ENCODE peak calls at places on chromosomes 3 and 15, in five cellular contexts. One of them, this sample, is unnamed.

GRCh38 chr3:162538906-162539305 is 1042.3 kb downstream of the OTOL1 start:
- DNase-seq in renal cortical epithelial cell: no peak
- DNase-seq in fibroblast of pulmonary artery: no peak
- DNase-seq in CD8-positive, alpha-beta T cell: no peak
- DNase-seq in Peyer's patch: no peak
- DNase-seq in this sample: no peak

GRCh38 chr3:114487502-114487901 is 193.7 kb downstream of the TIGIT start:
- DNase-seq in renal cortical epithelial cell: no peak
- DNase-seq in fibroblast of pulmonary artery: no peak
- DNase-seq in CD8-positive, alpha-beta T cell: no peak
- DNase-seq in Peyer's patch: no peak
- DNase-seq in this sample: no peak

GRCh38 chr3:16793321-16793720 is 91.4 kb upstream of the PLCL2 start:
- DNase-seq in renal cortical epithelial cell: no peak
- DNase-seq in fibroblast of pulmonary artery: no peak
- DNase-seq in CD8-positive, alpha-beta T cell: no peak
- DNase-seq in Peyer's patch: no peak
- DNase-seq in this sample: no peak

GRCh38 chr15:38216763-38217162 is 35.9 kb upstream of the SPRED1 start:
- DNase-seq in renal cortical epithelial cell: no peak
- DNase-seq in fibroblast of pulmonary artery: peak
- DNase-seq in CD8-positive, alpha-beta T cell: no peak
- DNase-seq in Peyer's patch: no peak
- DNase-seq in this sample: no peak

GRCh38 chr15:46618984-46619383 is 984.2 kb downstream of the SQOR start:
- DNase-seq in renal cortical epithelial cell: no peak
- DNase-seq in fibroblast of pulmonary artery: no peak
- DNase-seq in CD8-positive, alpha-beta T cell: no peak
- DNase-seq in Peyer's patch: no peak
- DNase-seq in this sample: no peak

GRCh38 chr3:2783261-2783660 is 326.9 kb downstream of the IL5RA start:
- DNase-seq in renal cortical epithelial cell: no peak
- DNase-seq in fibroblast of pulmonary artery: no peak
- DNase-seq in CD8-positive, alpha-beta T cell: no peak
- DNase-seq in Peyer's patch: no peak
- DNase-seq in this sample: no peak

GRCh38 chr15:85752591-85752990 is 42.1 kb downstream of the KLHL25 start:
- DNase-seq in renal cortical epithelial cell: peak
- DNase-seq in fibroblast of pulmonary artery: no peak
- DNase-seq in CD8-positive, alpha-beta T cell: no peak
- DNase-seq in Peyer's patch: no peak
- DNase-seq in this sample: peak

GRCh38 chr3:33544126-33544525 is 103.9 kb upstream of the UBP1 start:
- DNase-seq in renal cortical epithelial cell: no peak
- DNase-seq in fibroblast of pulmonary artery: no peak
- DNase-seq in CD8-positive, alpha-beta T cell: no peak
- DNase-seq in Peyer's patch: no peak
- DNase-seq in this sample: peak

GRCh38 chr3:27666708-27667107 is 55.4 kb downstream of the EOMES start:
- DNase-seq in renal cortical epithelial cell: no peak
- DNase-seq in fibroblast of pulmonary artery: peak
- DNase-seq in CD8-positive, alpha-beta T cell: no peak
- DNase-seq in Peyer's patch: peak
- DNase-seq in this sample: peak

GRCh38 chr3:170584585-170585007 is 1.3 kb downstream of the SLC7A14 start:
- DNase-seq in renal cortical epithelial cell: peak
- DNase-seq in fibroblast of pulmonary artery: peak
- DNase-seq in CD8-positive, alpha-beta T cell: peak
- DNase-seq in Peyer's patch: no peak
- DNase-seq in this sample: peak

GRCh38 chr15:38088971-38089370 is 154.5 kb downstream of the TMCO5A start:
- DNase-seq in renal cortical epithelial cell: no peak
- DNase-seq in fibroblast of pulmonary artery: no peak
- DNase-seq in CD8-positive, alpha-beta T cell: no peak
- DNase-seq in Peyer's patch: no peak
- DNase-seq in this sample: no peak

GRCh38 chr15:64982472-64982871 is 7.2 kb downstream of the SPG21 start:
- DNase-seq in renal cortical epithelial cell: no peak
- DNase-seq in fibroblast of pulmonary artery: no peak
- DNase-seq in CD8-positive, alpha-beta T cell: no peak
- DNase-seq in Peyer's patch: no peak
- DNase-seq in this sample: no peak

GRCh38 chr3:188046561-188047213 is 107.3 kb upstream of the LPP start:
- DNase-seq in renal cortical epithelial cell: peak
- DNase-seq in fibroblast of pulmonary artery: peak
- DNase-seq in CD8-positive, alpha-beta T cell: no peak
- DNase-seq in Peyer's patch: no peak
- DNase-seq in this sample: no peak

GRCh38 chr3:64381369-64381768 is 156.1 kb upstream of the PRICKLE2 start:
- DNase-seq in renal cortical epithelial cell: no peak
- DNase-seq in fibroblast of pulmonary artery: no peak
- DNase-seq in CD8-positive, alpha-beta T cell: no peak
- DNase-seq in Peyer's patch: no peak
- DNase-seq in this sample: no peak

GRCh38 chr3:108406661-108407206 is 103.7 kb downstream of the MYH15 start:
- DNase-seq in renal cortical epithelial cell: peak
- DNase-seq in fibroblast of pulmonary artery: peak
- DNase-seq in CD8-positive, alpha-beta T cell: no peak
- DNase-seq in Peyer's patch: peak
- DNase-seq in this sample: peak

GRCh38 chr15:100297812-100298211 is 44.0 kb downstream of the ADAMTS17 start:
- DNase-seq in renal cortical epithelial cell: no peak
- DNase-seq in fibroblast of pulmonary artery: no peak
- DNase-seq in CD8-positive, alpha-beta T cell: no peak
- DNase-seq in Peyer's patch: no peak
- DNase-seq in this sample: no peak

GRCh38 chr3:176814252-176814651 is 383.0 kb downstream of the TBL1XR1 start:
- DNase-seq in renal cortical epithelial cell: peak
- DNase-seq in fibroblast of pulmonary artery: peak
- DNase-seq in CD8-positive, alpha-beta T cell: no peak
- DNase-seq in Peyer's patch: no peak
- DNase-seq in this sample: peak

GRCh38 chr3:140428380-140428779 is 249.5 kb upstream of the TRIM42 start:
- DNase-seq in renal cortical epithelial cell: no peak
- DNase-seq in fibroblast of pulmonary artery: no peak
- DNase-seq in CD8-positive, alpha-beta T cell: no peak
- DNase-seq in Peyer's patch: no peak
- DNase-seq in this sample: no peak

GRCh38 chr15:73637527-73637926 is 4.3 kb upstream of the NPTN start:
- DNase-seq in renal cortical epithelial cell: peak
- DNase-seq in fibroblast of pulmonary artery: no peak
- DNase-seq in CD8-positive, alpha-beta T cell: no peak
- DNase-seq in Peyer's patch: no peak
- DNase-seq in this sample: peak

GRCh38 chr15:99906793-99907192 is 173.6 kb upstream of the LYSMD4 start:
- DNase-seq in renal cortical epithelial cell: peak
- DNase-seq in fibroblast of pulmonary artery: no peak
- DNase-seq in CD8-positive, alpha-beta T cell: no peak
- DNase-seq in Peyer's patch: no peak
- DNase-seq in this sample: no peak

GRCh38 chr15:52670087-52670486 is 9.1 kb downstream of the ATOSA start:
- DNase-seq in renal cortical epithelial cell: no peak
- DNase-seq in fibroblast of pulmonary artery: no peak
- DNase-seq in CD8-positive, alpha-beta T cell: no peak
- DNase-seq in Peyer's patch: no peak
- DNase-seq in this sample: no peak

GRCh38 chr15:72168131-72168825 is 29.3 kb downstream of the GRAMD2A start:
- DNase-seq in renal cortical epithelial cell: peak
- DNase-seq in fibroblast of pulmonary artery: peak
- DNase-seq in CD8-positive, alpha-beta T cell: no peak
- DNase-seq in Peyer's patch: no peak
- DNase-seq in this sample: peak

GRCh38 chr3:14472471-14473351 is 67.4 kb downstream of the GRIP2 start:
- DNase-seq in renal cortical epithelial cell: peak
- DNase-seq in fibroblast of pulmonary artery: peak
- DNase-seq in CD8-positive, alpha-beta T cell: no peak
- DNase-seq in Peyer's patch: no peak
- DNase-seq in this sample: peak

GRCh38 chr15:80856809-80857377 is 77.7 kb downstream of the CEMIP start:
- DNase-seq in renal cortical epithelial cell: peak
- DNase-seq in fibroblast of pulmonary artery: peak
- DNase-seq in CD8-positive, alpha-beta T cell: no peak
- DNase-seq in Peyer's patch: no peak
- DNase-seq in this sample: peak